ENCODE peak calls at places on chromosomes 12 and 14, in four cellular contexts. R is IMR-90, E is AG04450, H is endothelial cell of umbilical vein. L is an unnamed sample.

GRCh38 chr12:131803995-131804521 is 24.1 kb upstream of the MMP17 start:
- DNase-seq in E (peak; percentile 20), H (peak; percentile 79), R (peak; percentile 60), L (no peak)

GRCh38 chr14:93719234-93719633 is 69.1 kb downstream of the PRIMA1 start:
- DNase-seq in E (no peak), H (no peak), R (no peak), L (no peak)

GRCh38 chr14:81516941-81517797 is 16.5 kb downstream of the SEL1L start:
- DNase-seq in E (peak; percentile 54), R (peak; percentile 76), H (peak; percentile 35), L (peak; percentile 20)

GRCh38 chr12:38771871-38772270 is 133.5 kb downstream of the CPNE8 start:
- DNase-seq in R (no peak), E (no peak), H (no peak), L (no peak)

GRCh38 chr14:63713765-63714164 is 14.1 kb downstream of the SGPP1 start:
- DNase-seq in E (no peak), H (peak; percentile 19), R (peak; percentile 51), L (peak; percentile 59)

GRCh38 chr12:59370933-59371332 is 224.9 kb upstream of the SLC16A7 start:
- DNase-seq in H (no peak), R (no peak), E (no peak), L (no peak)

GRCh38 chr14:20986811-20987210 is 3.0 kb upstream of the METTL17 start:
- DNase-seq in H (peak; percentile 75), E (peak; percentile 75), R (peak; percentile 96), L (peak; percentile 86)

GRCh38 chr12:50986961-50987737 is 34.8 kb downstream of the HIGD1C start:
- DNase-seq in H (peak; percentile 81), E (peak; percentile 32), R (peak; percentile 72), L (peak; percentile 71)

GRCh38 chr14:31962920-31963319 is 114.2 kb upstream of the ARHGAP5 start:
- DNase-seq in E (no peak), H (no peak), R (no peak), L (no peak)

GRCh38 chr12:50050410-50051280 is 6.8 kb upstream of the ASIC1 start:
- DNase-seq in R (peak; percentile 47), E (no peak), H (no peak), L (peak; percentile 47)

GRCh38 chr14:73788871-73789590 is 62.6 kb upstream of the PTGR2 start:
- DNase-seq in R (no peak), E (no peak), H (peak; percentile 23), L (no peak)

GRCh38 chr12:92070054-92070863 is 75.4 kb downstream of the BTG1 start:
- DNase-seq in R (no peak), E (no peak), H (no peak), L (no peak)

GRCh38 chr12:26239508-26240328 is 44.3 kb downstream of the SSPN start:
- DNase-seq in R (peak; percentile 79), E (peak; percentile 36), H (no peak), L (peak; percentile 70)

GRCh38 chr14:91996951-91997371 is 42.9 kb downstream of the TRIP11 start:
- DNase-seq in R (peak; percentile 72), H (peak; percentile 85), E (peak; percentile 26), L (peak; percentile 83)

GRCh38 chr12:105843989-105844768 is 294.6 kb downstream of the NUAK1 start:
- DNase-seq in E (peak; percentile 15), H (no peak), R (peak; percentile 29), L (peak; percentile 6)

DNA sequence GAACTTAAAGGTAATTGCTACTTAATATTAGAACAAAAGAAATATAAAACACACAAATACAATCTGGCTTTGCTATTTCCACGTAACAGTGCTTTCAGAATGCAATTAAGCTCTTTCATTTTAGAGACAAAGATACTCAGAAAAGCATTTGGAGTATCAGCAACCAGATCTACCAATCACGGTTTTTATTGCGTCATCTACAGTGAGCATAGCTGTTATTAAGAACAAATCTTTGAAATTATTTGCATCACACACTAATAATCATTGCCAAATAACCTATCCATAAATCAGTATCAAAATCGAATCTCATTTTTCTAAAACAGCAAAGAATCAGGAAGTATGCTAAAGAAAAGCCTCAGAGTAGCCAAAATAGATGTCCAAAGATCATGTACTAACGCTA is 26.9 kb upstream of the GARIN2 start:
- DNase-seq in E (no peak), R (no peak), H (no peak), L (no peak)
- H3K4me3 ChIP-seq in E (no peak overlapping the region), R (no peak overlapping the region), H (no peak overlapping the region), L (no peak overlapping the region)

DNA sequence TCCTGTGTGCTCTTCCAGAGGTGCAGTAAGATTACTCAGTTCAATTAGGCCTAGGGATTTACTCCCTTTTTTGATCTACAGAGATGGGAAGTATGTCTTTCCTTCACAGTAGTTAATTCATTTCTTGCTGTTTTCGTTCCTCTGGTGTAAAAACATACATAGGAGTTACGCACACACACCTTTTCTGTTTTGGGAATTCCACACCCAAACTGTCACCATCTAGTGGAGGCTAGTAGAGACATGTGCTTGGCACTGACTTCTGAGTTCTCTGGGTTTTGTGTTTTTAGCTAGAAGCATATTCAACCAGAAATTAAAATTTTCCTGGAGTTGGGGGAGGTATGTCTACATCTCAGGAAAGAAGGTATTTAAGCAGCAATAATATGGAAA is 1.4 kb downstream of the SUSD6 start:
- DNase-seq in E (no peak), H (no peak), R (no peak), L (no peak)
- TF ChIP-seq CTCF in E (peak; percentile 30), H (no peak), R (peak; percentile 15), L (peak; percentile 3)

GRCh38 chr14:76309572-76310551 is 66.1 kb upstream of the ESRRB start:
- DNase-seq in H (no peak), R (no peak), E (no peak), L (no peak)
- H3K4me3 ChIP-seq in H (no peak overlapping the region), R (no peak overlapping the region), E (no peak overlapping the region), L (no peak overlapping the region)

DNA sequence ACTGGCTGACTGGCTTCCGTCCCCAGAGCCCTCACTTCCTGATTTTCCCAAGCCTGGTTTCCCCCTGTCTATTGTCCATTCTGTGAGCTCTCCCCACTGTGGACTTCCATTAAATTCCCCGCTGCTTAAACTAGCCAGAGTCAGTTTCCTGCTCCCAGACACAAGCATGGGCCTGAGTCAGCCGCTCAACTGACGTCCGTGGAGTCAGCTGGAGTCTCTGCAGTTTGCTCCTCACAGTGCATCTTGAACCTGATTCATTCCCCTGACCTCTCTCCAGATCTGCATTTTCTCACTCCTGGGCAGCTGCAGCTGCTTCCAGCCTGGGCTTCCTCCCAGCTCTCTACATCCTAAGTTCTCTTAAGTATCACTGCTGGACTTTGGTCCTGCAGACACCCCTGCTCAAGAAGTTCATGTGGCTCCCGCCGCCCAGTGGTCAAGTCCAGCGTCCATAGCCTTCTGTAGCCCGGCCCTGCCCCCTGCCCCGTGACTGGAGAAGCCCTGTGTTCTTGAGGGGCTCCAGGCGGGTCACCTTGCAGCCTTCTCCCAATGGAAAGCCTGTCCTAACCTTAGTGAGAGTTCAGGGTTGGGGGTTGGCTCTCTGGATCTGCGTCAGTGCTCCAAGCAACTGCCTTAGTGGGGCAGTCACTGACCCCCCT is 20.0 kb downstream of the NFKBIA start:
- DNase-seq in E (peak; percentile 91), R (peak; percentile 99), H (peak; percentile 89), L (peak; percentile 96)
- TF ChIP-seq CTCF in E (peak; percentile 4), R (peak; percentile 10), H (peak; percentile 10), L (peak; percentile 21)

DNA sequence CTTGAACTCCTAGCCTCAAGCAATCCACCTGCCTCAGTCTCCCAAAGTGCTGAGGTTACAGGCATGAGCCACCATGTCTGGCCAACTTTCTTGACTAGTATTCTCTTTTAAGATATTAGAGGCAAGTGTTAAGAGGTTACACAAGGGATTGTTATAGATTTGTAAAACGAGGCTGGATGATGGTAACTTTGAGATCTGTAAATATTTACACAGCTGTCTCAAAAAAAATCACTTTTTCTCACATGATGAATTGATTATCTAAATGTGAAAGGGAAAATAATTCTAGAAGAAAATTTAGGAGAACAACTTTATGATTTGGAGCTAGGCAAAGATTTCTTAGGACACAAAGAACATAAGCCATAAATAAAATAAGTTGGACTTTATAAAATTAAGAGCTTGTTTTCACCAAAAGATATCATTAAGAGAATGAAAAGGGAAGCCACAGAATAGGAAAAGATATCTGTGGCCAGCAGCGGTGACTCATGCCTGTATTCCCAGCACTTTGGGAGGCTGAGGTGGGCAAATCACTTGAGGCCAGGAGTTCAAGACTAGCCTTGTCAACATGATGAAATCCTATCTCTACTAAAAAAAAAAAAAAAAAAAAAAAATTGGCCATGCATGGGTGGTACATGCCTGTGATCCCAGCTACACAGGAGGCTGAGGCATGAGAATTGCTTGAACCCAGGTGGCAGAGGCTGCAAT is 77.4 kb downstream of the BBS10 start:
- DNase-seq in E (no peak), H (no peak), R (no peak), L (peak; percentile 74)
- H3K4me3 ChIP-seq in E (no peak overlapping the region), H (no peak overlapping the region), R (no peak overlapping the region), L (no peak overlapping the region)

DNA sequence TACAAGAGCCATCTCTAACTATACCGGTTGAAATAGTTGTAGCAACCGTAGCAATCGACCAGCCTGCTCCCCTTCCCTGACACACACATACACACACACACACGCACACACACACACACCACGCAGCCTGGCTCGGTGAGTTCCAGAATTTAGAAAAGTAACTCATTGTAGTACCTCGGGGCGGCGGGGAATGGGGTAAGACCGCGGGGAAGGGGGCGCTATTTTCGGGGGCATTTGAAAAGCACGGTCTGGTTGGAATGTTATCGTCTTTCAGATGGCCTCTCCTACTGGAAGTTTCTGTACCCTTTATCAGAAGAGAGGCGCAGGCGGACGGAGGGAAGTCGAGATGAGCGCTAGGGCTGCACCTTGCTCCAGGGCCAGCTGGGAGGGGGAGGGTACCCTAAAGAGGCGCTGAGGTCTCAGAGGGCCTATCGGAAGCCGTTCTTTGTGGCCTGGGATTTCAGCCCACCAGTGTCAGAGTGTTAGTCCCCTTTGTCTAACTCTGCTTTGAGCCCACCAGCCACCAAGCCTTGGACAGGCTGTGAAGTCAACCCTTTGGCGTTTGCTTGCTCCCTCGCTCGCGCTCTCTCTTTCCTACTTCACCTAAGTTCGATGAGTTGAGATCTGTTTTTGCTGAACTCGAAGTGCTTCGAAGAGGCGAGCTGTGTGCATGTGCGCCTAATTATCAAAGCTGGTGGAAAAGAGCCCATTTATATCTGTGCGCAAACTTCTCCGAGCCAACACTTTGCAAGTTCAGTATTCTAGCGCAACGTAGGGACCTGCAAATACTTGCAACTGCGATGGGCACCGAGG is 844 bp downstream of the COL2A1 start:
- DNase-seq in E (no peak), H (peak; percentile 26), R (no peak), L (no peak)
- TF ChIP-seq CTCF in E (peak; percentile 1), H (no peak), R (no peak), L (no peak)

GRCh38 chr12:6225630-6226001 is 25.4 kb downstream of the CD9 start:
- DNase-seq in H (no peak), R (no peak), E (no peak), L (no peak)

GRCh38 chr12:6224550-6224949 is 24.4 kb downstream of the CD9 start:
- DNase-seq in R (no peak), E (no peak), H (peak; percentile 56), L (no peak)

GRCh38 chr12:6226002-6226700 is 26.0 kb downstream of the CD9 start:
- DNase-seq in E (no peak), H (peak; percentile 68), R (peak; percentile 66), L (no peak)

GRCh38 chr12:6228535-6229223 is 28.5 kb downstream of the CD9 start:
- DNase-seq in E (no peak), H (peak; percentile 36), R (no peak), L (peak; percentile 50)

DNA sequence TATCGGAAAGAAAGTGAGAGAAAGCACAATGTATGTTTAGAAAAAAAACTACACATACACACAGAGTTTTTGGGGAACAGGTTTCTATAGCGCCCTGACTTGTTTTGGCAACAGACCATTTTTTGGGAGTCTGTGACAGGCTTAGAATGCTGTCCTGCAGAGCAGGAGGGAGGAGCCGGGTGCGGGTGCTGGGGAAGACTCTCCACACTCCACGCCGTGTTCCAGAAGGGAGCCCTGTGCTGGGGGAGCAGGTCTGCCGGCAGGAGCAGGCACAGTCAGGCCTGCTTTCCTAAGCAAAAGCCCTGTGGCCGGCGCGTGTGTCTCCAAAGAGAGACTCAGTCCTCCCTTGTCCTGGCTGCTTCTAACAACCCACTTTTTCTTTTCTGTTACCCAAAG is 26.5 kb downstream of the CD9 start:
- DNase-seq in E (no peak), R (no peak), H (no peak), L (no peak)
- H3K4me3 ChIP-seq in E (no peak overlapping the region), R (no peak overlapping the region), H (no peak overlapping the region), L (no peak overlapping the region)